ENCODE peak calls at places on chromosome 10, in five cellular contexts. N is epithelial cell of esophagus; S is esophagus squamous epithelium; M is effector memory CD4-positive, alpha-beta T cell; W is AG04450. O is an unnamed sample.

GRCh38 chr10:118835682-118836326 is 81.0 kb upstream of the CACUL1 start:
- DNase-seq in N (peak; percentile 97), S (no peak), M (no peak), W (no peak), O (no peak)

GRCh38 chr10:110530131-110530831 is 32.6 kb downstream of the DUSP5 start:
- DNase-seq in N (peak; percentile 72), S (no peak), M (no peak), W (no peak), O (no peak)

GRCh38 chr10:29896053-29896452 is 163.3 kb downstream of the JCAD start:
- DNase-seq in N (no peak), S (no peak), M (no peak), W (peak; percentile 6), O (peak; percentile 44)

GRCh38 chr10:132094581-132095234 is 29.0 kb downstream of the JAKMIP3 start:
- DNase-seq in N (no peak), S (no peak), M (no peak), W (no peak), O (no peak)

GRCh38 chr10:132447446-132448247 is 50.6 kb downstream of the PWWP2B start:
- DNase-seq in N (peak; percentile 99), S (no peak), M (peak; percentile 67), W (peak; percentile 18), O (peak; percentile 37)

GRCh38 chr10:17454801-17455520 is 566 bp upstream of the ST8SIA6 start:
- DNase-seq in N (no peak), S (no peak), M (no peak), W (no peak), O (no peak)

GRCh38 chr10:71395621-71396020 is 1.1 kb upstream of the CDH23 start:
- DNase-seq in N (no peak), S (no peak), M (no peak), W (no peak), O (no peak)

GRCh38 chr10:28219241-28219640 is 83.6 kb downstream of the MPP7 start:
- DNase-seq in N (no peak), S (no peak), M (no peak), W (peak; percentile 13), O (no peak)

GRCh38 chr10:132880148-132880981 is 62.0 kb downstream of the CFAP46 start:
- DNase-seq in N (no peak), S (no peak), M (no peak), W (no peak), O (no peak)

GRCh38 chr10:128007971-128008370 is 101.1 kb downstream of the PTPRE start:
- DNase-seq in N (no peak), S (no peak), M (no peak), W (no peak), O (no peak)

GRCh38 chr10:116708386-116708785 is 34.0 kb downstream of the HSPA12A start:
- DNase-seq in N (peak; percentile 4), S (no peak), M (no peak), W (peak; percentile 67), O (peak; percentile 31)

GRCh38 chr10:52434734-52435133 is 120.7 kb downstream of the DKK1 start:
- DNase-seq in N (no peak), S (no peak), M (no peak), W (no peak), O (no peak)

GRCh38 chr10:77926566-77927342 is at the start of gene DLG5:
- DNase-seq in N (peak; percentile 59), S (no peak), M (no peak), W (no peak), O (no peak)

GRCh38 chr10:97991875-97992274 is 38.5 kb downstream of the CRTAC1 start:
- DNase-seq in N (peak; percentile 56), S (no peak), M (no peak), W (no peak), O (no peak)

GRCh38 chr10:90859321-90859751 is 1.5 kb upstream of the HTR7 start:
- DNase-seq in N (peak; percentile 91), S (no peak), M (no peak), W (no peak), O (peak; percentile 75)

GRCh38 chr10:103276941-103277712 is at the start of gene INA:
- DNase-seq in N (peak; percentile 59), S (no peak), M (no peak), W (no peak), O (no peak)

DNA sequence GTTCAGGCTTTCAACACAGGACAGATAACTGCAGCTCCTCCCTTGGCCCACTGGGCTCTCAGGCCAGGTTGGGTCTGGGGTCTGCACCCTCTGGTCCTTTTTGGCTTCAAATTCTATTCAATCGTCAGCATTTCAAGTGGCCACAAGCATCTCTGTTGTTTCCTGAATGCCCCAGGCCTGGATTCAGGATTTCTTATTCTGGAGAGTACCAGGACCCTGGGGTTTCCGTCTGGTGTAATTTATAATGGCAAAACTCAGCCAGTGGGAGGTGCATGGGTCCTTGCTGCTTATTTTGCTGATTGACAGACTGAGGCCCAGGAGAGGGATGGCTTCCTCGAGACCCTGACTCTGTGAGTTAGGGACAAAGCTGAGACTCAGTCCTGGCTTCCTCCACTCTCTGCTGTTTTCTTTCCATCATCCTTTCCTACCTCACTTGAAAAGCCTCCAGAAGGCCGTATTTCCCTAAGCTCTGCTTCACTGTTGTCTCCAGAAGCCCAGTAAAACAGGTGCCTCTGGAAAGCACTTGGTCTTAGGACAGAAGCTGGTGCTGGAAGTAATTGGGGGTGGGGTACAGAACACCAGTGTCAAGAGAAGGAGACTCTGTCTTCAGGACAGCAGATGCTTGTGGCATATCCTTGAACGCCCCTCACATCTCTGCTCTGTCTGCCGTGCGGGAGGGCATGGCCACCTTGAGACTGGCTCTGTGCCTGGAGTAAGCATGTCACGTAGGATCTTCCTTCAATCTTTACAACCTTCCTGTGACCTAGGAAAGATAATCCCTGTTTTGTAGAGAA is 39.5 kb upstream of the SH2D4B start:
- DNase-seq in N (no peak), S (no peak), M (no peak), W (no peak), O (no peak)
- H3K4me3 ChIP-seq in N (no peak overlapping the region), S (no peak overlapping the region), M (peak overlapping the region; percentile 23), W (no peak overlapping the region), O (no peak overlapping the region)

DNA sequence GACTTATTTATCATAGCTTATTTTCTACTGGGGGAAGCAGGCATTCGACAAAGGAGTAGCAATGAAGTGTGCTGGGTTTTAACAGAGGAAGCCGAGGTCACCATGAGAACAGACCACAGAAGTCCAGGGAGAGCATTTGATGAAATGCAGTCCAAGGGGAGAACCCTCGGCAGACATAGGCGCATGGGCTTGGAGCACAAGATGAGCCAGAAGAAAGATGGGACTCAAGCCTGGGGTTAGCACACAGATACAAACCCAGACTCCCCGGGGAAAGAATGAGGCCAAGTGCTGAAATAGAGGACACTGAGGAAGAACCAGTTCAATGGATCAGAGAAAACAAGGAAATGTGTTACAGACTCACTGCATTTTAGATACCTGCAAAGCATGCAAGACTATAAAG is 209.5 kb downstream of the FAM107B start:
- DNase-seq in N (no peak), S (no peak), M (no peak), W (no peak), O (no peak)
- H3K4me3 ChIP-seq in N (no peak overlapping the region), S (no peak overlapping the region), M (no peak overlapping the region), W (no peak overlapping the region), O (no peak overlapping the region)

GRCh38 chr10:7409045-7409731 is 1.6 kb downstream of the SFMBT2 start:
- DNase-seq in N (no peak), S (no peak), M (no peak), W (no peak), O (no peak)
- H3K4me3 ChIP-seq in N (peak overlapping the region; percentile 24), S (peak overlapping the region; percentile 53), M (peak overlapping the region; percentile 89), W (peak overlapping the region; percentile 67), O (peak overlapping the region; percentile 71)

DNA sequence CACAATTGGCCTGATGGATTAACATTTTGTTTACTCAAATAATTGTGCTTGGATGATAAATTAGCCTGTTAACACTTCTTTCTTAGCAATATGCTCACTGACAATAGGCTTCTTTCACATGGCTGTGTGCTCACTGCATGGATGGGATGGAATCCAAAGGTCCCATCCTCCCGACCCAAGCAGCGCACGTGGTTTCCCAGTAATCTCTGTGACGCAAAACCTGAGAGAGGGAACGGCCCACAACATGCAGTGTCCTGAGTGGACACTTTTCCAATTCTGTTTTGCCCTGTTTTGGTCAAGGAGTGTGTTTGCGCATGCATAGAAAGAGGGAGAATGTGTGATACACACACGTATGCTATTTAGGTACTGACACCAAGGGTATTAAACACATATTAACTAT is 42.1 kb upstream of the RASGEF1A start:
- DNase-seq in N (no peak), S (no peak), M (no peak), W (no peak), O (no peak)
- H3K4me3 ChIP-seq in N (no peak overlapping the region), S (no peak overlapping the region), M (no peak overlapping the region), W (no peak overlapping the region), O (no peak overlapping the region)

DNA sequence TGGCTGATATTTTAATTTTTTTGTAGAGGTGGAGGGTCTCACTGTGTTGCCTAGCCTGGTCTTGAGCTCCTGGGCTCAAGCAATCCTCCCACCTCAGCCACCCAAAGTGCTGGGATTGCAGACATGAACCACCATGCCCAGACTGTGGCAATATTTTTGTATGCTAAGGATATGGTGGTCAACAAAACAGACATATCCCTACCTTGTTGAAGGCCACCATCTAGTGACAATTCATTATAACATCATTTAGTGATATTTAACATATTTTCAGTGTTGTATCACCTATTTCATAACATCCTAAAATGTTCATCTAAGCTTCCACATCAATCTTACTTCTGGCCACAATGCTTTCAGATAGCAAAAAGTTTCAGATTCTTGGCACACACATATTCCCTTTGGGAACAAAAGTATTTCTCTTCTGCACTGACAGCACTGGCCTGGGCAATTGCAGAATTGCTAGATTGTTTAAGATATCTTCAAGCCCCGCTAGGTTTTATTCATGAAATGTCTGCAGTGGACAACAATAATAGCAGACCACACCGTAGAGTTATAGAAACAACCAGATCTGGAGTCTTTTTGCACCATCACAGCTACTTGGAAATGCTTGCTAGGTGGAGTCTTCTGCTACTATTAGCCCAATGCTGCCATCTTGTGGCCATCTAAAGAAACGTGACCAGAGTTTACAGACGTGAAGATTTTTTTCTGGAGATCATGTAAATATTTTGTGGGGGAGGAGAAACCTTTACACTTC is 58.4 kb downstream of the DNAJC12 start:
- DNase-seq in N (peak; percentile 84), S (no peak), M (peak; percentile 67), W (peak; percentile 73), O (peak; percentile 44)
- H3K4me3 ChIP-seq in N (no peak overlapping the region), S (no peak overlapping the region), M (no peak overlapping the region), W (no peak overlapping the region), O (no peak overlapping the region)

GRCh38 chr10:10544890-10545289 is 472.8 kb upstream of the CELF2 start:
- DNase-seq in N (no peak), S (no peak), M (no peak), W (no peak), O (no peak)
- H3K4me3 ChIP-seq in N (no peak overlapping the region), S (no peak overlapping the region), M (no peak overlapping the region), W (no peak overlapping the region), O (no peak overlapping the region)

GRCh38 chr10:76788093-76788811 is 849.4 kb downstream of the KCNMA1 start:
- DNase-seq in N (no peak), S (no peak), M (no peak), W (no peak), O (no peak)
- H3K4me3 ChIP-seq in N (no peak overlapping the region), S (no peak overlapping the region), M (no peak overlapping the region), W (no peak overlapping the region), O (no peak overlapping the region)

DNA sequence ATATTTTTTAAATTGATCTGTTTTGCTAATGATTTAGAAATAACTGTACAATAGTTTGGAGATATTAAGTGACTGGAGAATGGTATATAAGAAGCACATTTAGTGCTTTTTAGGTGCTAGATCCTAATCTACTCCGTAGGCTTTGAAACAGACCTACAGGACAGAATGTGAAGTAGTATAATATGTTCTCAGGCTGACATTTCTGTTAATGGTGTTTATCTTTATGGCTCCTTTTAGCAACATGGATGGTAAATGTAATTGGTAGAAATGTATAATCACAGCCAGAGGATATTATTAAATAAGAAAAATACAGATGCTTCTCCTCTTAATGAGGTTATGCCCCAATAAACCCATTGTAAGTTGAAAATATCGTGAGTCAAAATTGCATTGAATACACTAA is 30.6 kb upstream of the CCDC7 start:
- DNase-seq in N (no peak), S (no peak), M (no peak), W (no peak), O (no peak)
- H3K4me3 ChIP-seq in N (no peak overlapping the region), S (no peak overlapping the region), M (no peak overlapping the region), W (no peak overlapping the region), O (no peak overlapping the region)

O was measured in skeletal muscle cell.